ENCODE peak calls at places on chromosomes 6 and 20, in four cellular contexts. Z is PC-3; A is activated CD4-positive, alpha-beta T cell treated with anti-CD3 and anti-CD28 coated beads, Interleukin-2, amount 50 U/mL, for 1 hour; C is COR-L47. H is an unnamed sample.

GRCh38 chr6:19327684-19328083 is 509.5 kb upstream of the ID4 start:
- DNase-seq in A (no peak), C (no peak), Z (no peak), H (no peak)

GRCh38 chr20:46573788-46574581 is 23.5 kb upstream of the OCSTAMP start:
- DNase-seq in Z (peak; percentile 44), A (no peak), C (no peak), H (no peak)

GRCh38 chr20:37538003-37538402 is 10.3 kb upstream of the BLCAP start:
- DNase-seq in Z (peak; percentile 86), C (no peak), A (no peak), H (no peak)

GRCh38 chr20:47036091-47036880 is 141.6 kb downstream of the EYA2 start:
- DNase-seq in A (no peak), Z (no peak), C (no peak), H (no peak)

GRCh38 chr6:128888444-128889175 is 5.7 kb downstream of the LAMA2 start:
- DNase-seq in A (no peak), Z (no peak), C (no peak), H (no peak)

GRCh38 chr6:157148391-157149323 is 174.7 kb downstream of the TMEM242 start:
- DNase-seq in C (no peak), A (no peak), Z (peak; percentile 88), H (no peak)

GRCh38 chr20:62603021-62603906 is 39.0 kb upstream of the SLCO4A1 start:
- DNase-seq in C (peak; percentile 94), Z (peak; percentile 98), A (peak; percentile 16), H (peak; percentile 72)

GRCh38 chr6:167214216-167214615 is 56.4 kb upstream of the GPR31 start:
- DNase-seq in Z (no peak), A (no peak), C (no peak), H (no peak)

GRCh38 chr6:169073311-169073710 is 180.3 kb downstream of the THBS2 start:
- DNase-seq in A (no peak), Z (no peak), C (no peak), H (no peak)

GRCh38 chr20:50919567-50919966 is 11.7 kb downstream of the ADNP start:
- DNase-seq in A (no peak), C (no peak), Z (peak; percentile 58), H (no peak)

GRCh38 chr6:158269657-158270056 is 42.6 kb upstream of the TULP4 start:
- DNase-seq in Z (no peak), A (no peak), C (no peak), H (no peak)

GRCh38 chr6:126546771-126547170 is 206.9 kb downstream of the CENPW start:
- DNase-seq in C (no peak), A (no peak), Z (peak; percentile 10), H (no peak)

GRCh38 chr6:155418017-155418749 is 37.5 kb downstream of the NOX3 start:
- DNase-seq in A (peak; percentile 62), Z (no peak), C (no peak), H (peak; percentile 47)

GRCh38 chr20:39829255-39829654 is 859.8 kb downstream of the MAFB start:
- DNase-seq in Z (no peak), A (no peak), C (no peak), H (no peak)

GRCh38 chr6:2939315-2940009 is 31.9 kb downstream of the SERPINB6 start:
- DNase-seq in C (no peak), Z (no peak), A (no peak), H (no peak)

GRCh38 chr6:116438590-116439448 is 22.4 kb upstream of the CALHM6 start:
- DNase-seq in Z (no peak), A (no peak), C (no peak), H (no peak)

GRCh38 chr6:138128096-138128495 is 20.9 kb upstream of the PERP start:
- DNase-seq in C (no peak), Z (no peak), A (no peak), H (no peak)

GRCh38 chr20:14845199-14846160 is 508.1 kb upstream of the FLRT3 start:
- DNase-seq in A (no peak), C (no peak), Z (peak; percentile 95), H (no peak)

GRCh38 chr6:40552926-40553325 is 34.2 kb downstream of the LRFN2 start:
- DNase-seq in C (no peak), A (no peak), Z (no peak), H (no peak)

GRCh38 chr20:44018684-44019637 is 104.3 kb downstream of the TOX2 start:
- DNase-seq in A (no peak), C (no peak), Z (no peak), H (no peak)

GRCh38 chr6:11346516-11346915 is 114.0 kb upstream of the NEDD9 start:
- DNase-seq in A (no peak), Z (no peak), C (no peak), H (no peak)

GRCh38 chr6:38502423-38502822 is 137.3 kb downstream of the BTBD9 start:
- DNase-seq in Z (no peak), A (no peak), C (no peak), H (no peak)

GRCh38 chr6:91299544-91300491 is 712.9 kb upstream of the MAP3K7 start:
- DNase-seq in A (no peak), C (peak; percentile 79), Z (peak; percentile 9), H (no peak)

GRCh38 chr6:35219683-35220326 is 6.0 kb downstream of the SCUBE3 start:
- DNase-seq in A (no peak), Z (no peak), C (peak; percentile 74), H (no peak)

GRCh38 chr6:113221850-113222249 is 635.3 kb upstream of the MARCKS start:
- DNase-seq in A (no peak), Z (no peak), C (no peak), H (no peak)